ENCODE peak calls at places on chromosome 4, in eight cellular contexts. M is uterus; V is endodermal cell; R is CD4-positive, CD25-positive, alpha-beta regulatory T cell; W is AG04450; U is iPS DF 6.9; L is suprapubic skin; D is breast epithelium. H is an unnamed sample. For H3K9me3 and H3K27me3, the result is how much of the 10 kb centered on the place peaks cover.

GRCh38 chr4:37535872-37536271 is 150.3 kb downstream of the RELL1 start:
- DNase-seq in M (no peak), V (no peak), R (no peak), W (no peak), U (no peak), L (no peak), D (no peak), H (no peak)

GRCh38 chr4:53646792-53647191 is 55.5 kb upstream of the LNX1 start:
- DNase-seq in M (peak), V (no peak), R (no peak), W (no peak), U (no peak), L (no peak), D (no peak), H (no peak)

GRCh38 chr4:41751325-41752061 is 3.0 kb upstream of the PHOX2B start:
- DNase-seq in M (no peak), V (peak), R (no peak), W (no peak), U (no peak), L (no peak), D (no peak), H (no peak)

GRCh38 chr4:175412744-175413143 is 399.3 kb downstream of the GPM6A start:
- DNase-seq in M (no peak), V (no peak), R (no peak), W (no peak), U (no peak), L (no peak), D (no peak), H (no peak)

GRCh38 chr4:79917246-79917645 is 155.8 kb downstream of the ANTXR2 start:
- DNase-seq in M (no peak), V (peak), R (peak), W (no peak), U (peak), L (no peak), D (no peak), H (peak)

GRCh38 chr4:84394386-84394785 is 104.7 kb downstream of the NKX6-1 start:
- DNase-seq in M (no peak), V (no peak), R (no peak), W (no peak), U (no peak), L (no peak), D (no peak), H (no peak)

GRCh38 chr4:183626168-183626567 is 32.8 kb downstream of the RWDD4 start:
- DNase-seq in M (no peak), V (no peak), R (no peak), W (no peak), U (no peak), L (no peak), D (no peak), H (no peak)

GRCh38 chr4:87179751-87180150 is 40.7 kb downstream of the KLHL8 start:
- DNase-seq in M (no peak), V (no peak), R (no peak), W (peak), U (no peak), L (no peak), D (no peak), H (no peak)

GRCh38 chr4:150010525-150011126 is 67.6 kb upstream of the DCLK2 start:
- DNase-seq in M (peak), V (peak), R (no peak), W (peak), U (peak), L (no peak), D (no peak), H (peak)

GRCh38 chr4:140098481-140099132 is 55.4 kb downstream of the MAML3 start:
- DNase-seq in M (no peak), V (no peak), R (no peak), W (no peak), U (no peak), L (no peak), D (no peak), H (no peak)

GRCh38 chr4:47930971-47931804 is 16.8 kb upstream of the NFXL1 start:
- DNase-seq in M (no peak), V (no peak), R (no peak), W (no peak), U (no peak), L (no peak), D (no peak), H (no peak)

GRCh38 chr4:89299153-89299789 is 8.3 kb downstream of the GPRIN3 start:
- DNase-seq in M (no peak), V (no peak), R (no peak), W (no peak), U (no peak), L (no peak), D (no peak), H (no peak)

GRCh38 chr4:53321151-53321987 is 44.5 kb downstream of the SCFD2 start:
- DNase-seq in M (no peak), V (no peak), R (no peak), W (peak), U (no peak), L (no peak), D (no peak), H (no peak)

GRCh38 chr4:53962516-53963225 is 101.7 kb downstream of the CHIC2 start:
- DNase-seq in M (no peak), V (no peak), R (no peak), W (peak), U (no peak), L (no peak), D (no peak), H (no peak)

GRCh38 chr4:19009886-19010285 is 988.3 kb upstream of the LCORL start:
- DNase-seq in M (peak), V (no peak), R (no peak), W (no peak), U (no peak), L (no peak), D (no peak), H (no peak)

GRCh38 chr4:78691333-78691732 is 84.8 kb upstream of the BMP2K start:
- DNase-seq in M (no peak), V (no peak), R (no peak), W (no peak), U (no peak), L (no peak), D (no peak), H (no peak)

GRCh38 chr4:4780634-4781287 is 78.7 kb upstream of the MSX1 start:
- DNase-seq in M (no peak), V (no peak), R (no peak), W (peak), U (no peak), L (no peak), D (no peak), H (no peak)

GRCh38 chr4:3041192-3042142 is 32.9 kb downstream of the HTT-AS start:
- DNase-seq in M (peak), V (peak), R (no peak), W (no peak), U (no peak), L (peak), D (peak), H (no peak)

GRCh38 chr4:117466388-117466787 is 381.0 kb upstream of the TRAM1L1 start:
- DNase-seq in M (no peak), V (peak), R (no peak), W (no peak), U (no peak), L (no peak), D (no peak), H (no peak)

GRCh38 chr4:97262769-97263168 is 880.5 kb downstream of the STPG2 start:
- DNase-seq in M (no peak), V (no peak), R (no peak), W (no peak), U (no peak), L (no peak), D (no peak), H (no peak)

GRCh38 chr4:14644568-14645282 is 357.6 kb upstream of the CPEB2 start:
- DNase-seq in M (no peak), V (no peak), R (no peak), W (no peak), U (no peak), L (no peak), D (no peak), H (no peak)

GRCh38 chr4:76897522-76898384 is at the start of gene SOWAHB:
- DNase-seq in M (no peak), V (peak), R (peak), W (no peak), U (no peak), L (peak), D (peak), H (peak)

GRCh38 chr4:184899261-184900134 is 73.7 kb upstream of the ACSL1 start:
- DNase-seq in M (no peak), V (no peak), R (no peak), W (no peak), U (no peak), L (no peak), D (peak), H (no peak)

GRCh38 chr4:404006-404405 is 66.4 kb downstream of the ZNF141 start:
- DNase-seq in M (no peak), V (no peak), R (no peak), W (no peak), U (no peak), L (no peak), D (no peak), H (no peak)
- H3K9me3 ChIP-seq in M (under half), V (under half), R (half or more), W (half or more), U (under half), L (half or more), D (half or more), H (under half)

DNA sequence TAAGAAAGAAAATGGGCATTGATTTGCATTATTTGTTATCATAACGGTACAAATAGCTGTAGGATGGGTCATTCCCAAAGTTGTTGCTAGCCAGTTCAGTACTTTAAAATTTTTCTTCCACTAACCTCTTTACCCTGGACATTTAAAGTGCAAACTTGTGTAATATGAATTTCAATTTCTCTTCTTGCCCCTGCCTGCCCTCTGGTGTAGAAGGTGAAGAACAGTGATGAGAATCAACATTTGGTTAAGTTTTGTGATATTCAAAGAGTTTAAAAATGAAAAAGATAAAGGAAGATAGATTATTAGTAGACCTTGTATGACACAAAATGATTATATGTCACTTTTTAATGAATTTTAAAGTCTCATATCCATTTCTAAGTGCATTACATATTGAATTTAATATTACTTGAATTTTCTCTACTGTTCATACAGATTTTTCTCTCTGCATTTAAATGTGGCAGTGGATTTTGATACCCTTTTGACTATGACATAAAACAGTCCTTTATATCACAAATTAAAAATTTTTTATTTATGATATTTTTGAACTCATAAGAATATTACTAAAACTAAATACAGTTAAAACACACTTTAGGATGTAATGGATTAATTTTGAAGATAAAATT is 337.7 kb downstream of the BMPR1B start:
- DNase-seq in M (no peak), V (no peak), R (no peak), W (no peak), U (no peak), L (no peak), D (no peak), H (peak)
- H3K27me3 ChIP-seq in M (under half), V (under half), R (under half), W (under half), U (under half), L (under half), D (under half), H (under half)

GRCh38 chr4:271492-272103 is 33.7 kb downstream of the ZNF732 start:
- DNase-seq in M (no peak), V (no peak), R (no peak), W (no peak), U (no peak), L (no peak), D (no peak), H (no peak)

GRCh38 chr4:273312-274017 is 31.8 kb downstream of the ZNF732 start:
- DNase-seq in M (no peak), V (no peak), R (no peak), W (no peak), U (no peak), L (no peak), D (no peak), H (no peak)
- H3K9me3 ChIP-seq in M (under half), V (half or more), R (half or more), W (under half), U (under half), L (half or more), D (under half), H (under half)

GRCh38 chr4:103786593-103786992 is 66.8 kb upstream of the TACR3 start:
- DNase-seq in M (no peak), V (no peak), R (no peak), W (no peak), U (no peak), L (no peak), D (no peak), H (no peak)

GRCh38 chr4:103786014-103786413 is 66.2 kb upstream of the TACR3 start:
- DNase-seq in M (no peak), V (peak), R (no peak), W (no peak), U (peak), L (no peak), D (no peak), H (peak)

GRCh38 chr4:103787057-103787456 is 67.3 kb upstream of the TACR3 start:
- DNase-seq in M (no peak), V (no peak), R (no peak), W (no peak), U (no peak), L (no peak), D (no peak), H (no peak)
- H3K27me3 ChIP-seq in M (under half), V (under half), R (under half), W (under half), U (under half), L (under half), D (under half), H (under half)

GRCh38 chr4:45385306-45385705 is 659.0 kb upstream of the GNPDA2 start:
- DNase-seq in M (no peak), V (no peak), R (no peak), W (no peak), U (no peak), L (no peak), D (no peak), H (no peak)
- H3K9me3 ChIP-seq in M (under half), V (under half), R (under half), W (under half), U (under half), L (under half), D (under half), H (under half)

DNA sequence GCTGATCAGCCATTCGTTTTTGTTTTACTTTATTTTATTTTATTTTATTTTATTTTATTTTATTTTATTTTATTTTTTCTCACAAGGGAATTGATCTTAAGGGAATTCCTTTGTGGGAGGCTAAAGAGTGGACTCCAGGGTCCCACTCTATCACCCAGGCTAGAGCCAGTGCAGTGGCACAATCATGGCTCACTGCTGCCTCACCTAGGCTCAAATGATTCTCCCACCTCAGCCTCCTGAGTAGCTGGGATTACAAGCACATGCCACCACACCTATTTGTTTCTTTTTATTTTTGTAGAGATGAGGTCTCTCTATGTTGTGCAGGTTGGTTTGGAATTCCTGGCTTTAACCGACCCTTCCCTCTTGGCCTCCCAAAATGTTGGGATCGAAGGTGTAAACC is 17.5 kb upstream of the PABPC4L start:
- DNase-seq in M (no peak), V (peak), R (no peak), W (no peak), U (no peak), L (no peak), D (no peak), H (no peak)
- H3K27me3 ChIP-seq in M (under half), V (under half), R (under half), W (under half), U (under half), L (under half), D (under half), H (under half)

DNA sequence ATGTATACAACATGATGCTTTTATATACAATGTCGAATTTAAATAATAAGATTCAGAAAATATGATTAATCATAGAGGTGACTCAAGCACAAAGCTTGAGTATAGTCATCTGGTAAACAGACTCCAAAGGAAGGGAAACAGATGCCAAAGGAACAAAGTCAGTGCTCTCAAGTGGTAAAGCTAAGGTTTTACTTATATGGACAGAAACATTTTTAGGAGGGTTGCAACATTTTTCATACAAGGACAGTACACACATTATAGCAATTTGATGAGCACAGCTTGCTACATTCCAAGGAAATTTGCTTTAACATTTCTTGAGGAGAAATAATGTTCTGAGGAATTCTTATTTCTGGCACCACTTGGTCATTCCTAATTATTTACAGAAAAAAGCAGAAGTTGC is 333.4 kb upstream of the AADAT start:
- DNase-seq in M (no peak), V (no peak), R (no peak), W (no peak), U (no peak), L (no peak), D (no peak), H (no peak)
- H3K9me3 ChIP-seq in M (under half), V (under half), R (under half), W (under half), U (under half), L (under half), D (under half), H (under half)

GRCh38 chr4:155666701-155667537 is at the start of gene GUCY1A1:
- DNase-seq in M (peak), V (peak), R (no peak), W (no peak), U (no peak), L (peak), D (no peak), H (peak)

GRCh38 chr4:155672342-155672741 is 5.7 kb downstream of the GUCY1A1 start:
- DNase-seq in M (no peak), V (no peak), R (no peak), W (no peak), U (no peak), L (no peak), D (no peak), H (no peak)

GRCh38 chr4:155665054-155665453 is 1.6 kb upstream of the GUCY1A1 start:
- DNase-seq in M (no peak), V (no peak), R (no peak), W (no peak), U (no peak), L (no peak), D (no peak), H (no peak)

GRCh38 chr4:155673453-155673979 is 6.9 kb downstream of the GUCY1A1 start:
- DNase-seq in M (no peak), V (no peak), R (no peak), W (no peak), U (no peak), L (no peak), D (no peak), H (no peak)

GRCh38 chr4:155667538-155668511 is 1.2 kb downstream of the GUCY1A1 start:
- DNase-seq in M (peak), V (peak), R (no peak), W (no peak), U (no peak), L (peak), D (no peak), H (peak)
- H3K27me3 ChIP-seq in M (under half), V (under half), R (under half), W (under half), U (under half), L (under half), D (under half), H (under half)